ENCODE peak calls at places on chromosomes 7 and 10, in five cellular contexts. W is CD8-positive, alpha-beta T cell; C is AG04449; Y is SJSA1; T is lung. V is an unnamed sample.

GRCh38 chr7:15686957-15687644 is 618 bp upstream of the MEOX2 start:
- DNase-seq in C (no peak), T (no peak), Y (no peak), W (no peak), V (no peak)

GRCh38 chr10:71395621-71396020 is 1.1 kb upstream of the CDH23 start:
- DNase-seq in C (no peak), W (no peak), T (no peak), Y (no peak), V (no peak)

GRCh38 chr10:2897619-2898508 is 169.5 kb upstream of the PFKP start:
- DNase-seq in T (no peak), C (no peak), W (no peak), Y (no peak), V (no peak)

GRCh38 chr10:117425908-117426566 is 50.8 kb upstream of the PDZD8 start:
- DNase-seq in Y (no peak), W (no peak), C (no peak), T (no peak), V (no peak)

GRCh38 chr7:140005341-140005740 is 57.4 kb downstream of the PARP12 start:
- DNase-seq in Y (no peak), W (no peak), C (no peak), T (no peak), V (no peak)

GRCh38 chr7:146960747-146961416 is 844.3 kb downstream of the CNTNAP2 start:
- DNase-seq in W (no peak), Y (no peak), C (no peak), T (no peak), V (no peak)

GRCh38 chr7:23696916-23697441 is 13.0 kb upstream of the STK31 start:
- DNase-seq in W (peak; percentile 62), C (no peak), Y (peak; percentile 76), T (no peak), V (no peak)

GRCh38 chr7:113816639-113817038 is 102.2 kb downstream of the PPP1R3A start:
- DNase-seq in C (no peak), W (no peak), T (no peak), Y (no peak), V (no peak)

GRCh38 chr7:129949292-129950133 is 3.2 kb downstream of the UBE2H start:
- DNase-seq in W (no peak), T (peak; percentile 29), Y (peak; percentile 51), C (peak; percentile 29), V (peak; percentile 73)

GRCh38 chr10:75611081-75611971 is 179.9 kb downstream of the LRMDA start:
- DNase-seq in C (no peak), W (no peak), T (no peak), Y (no peak), V (no peak)

GRCh38 chr7:141866974-141867373 is 25.7 kb upstream of the PRSS37 start:
- DNase-seq in C (no peak), T (no peak), W (no peak), Y (no peak), V (no peak)

DNA sequence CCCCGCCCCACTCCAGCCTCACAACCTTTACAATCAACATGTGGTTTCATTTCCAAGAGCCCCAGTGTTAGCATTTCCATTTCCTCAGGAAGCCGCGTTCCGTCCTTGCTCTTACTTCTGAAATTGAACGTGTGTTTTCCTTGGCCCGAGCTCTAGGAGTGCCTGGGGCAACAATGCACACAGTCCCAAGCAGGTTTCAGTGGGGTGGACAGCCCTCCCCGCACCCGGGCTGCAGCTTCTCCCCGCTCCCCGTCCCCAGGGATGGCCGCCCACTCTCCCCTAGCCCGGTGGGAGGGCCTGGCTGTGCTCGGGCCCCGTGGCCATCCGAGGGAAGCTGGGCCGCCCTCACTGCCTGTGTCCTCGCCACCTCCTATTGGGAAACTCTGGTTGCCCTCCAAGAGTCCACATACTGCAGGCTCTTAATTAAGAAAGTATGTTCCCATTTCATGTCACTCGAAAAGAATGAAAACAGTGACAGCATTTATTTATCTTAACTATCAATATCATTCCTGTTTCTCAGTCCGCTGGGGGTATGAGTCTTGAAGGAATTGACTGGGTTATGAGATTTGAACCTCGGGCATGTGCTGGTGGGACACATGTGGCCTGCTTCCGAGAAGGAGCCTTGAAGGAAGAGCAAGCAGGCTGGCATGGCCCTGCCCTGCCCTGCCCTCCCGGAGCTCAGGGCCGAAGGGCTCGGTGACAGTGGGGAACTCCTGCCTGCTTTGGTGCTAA is 163.8 kb downstream of the GRK5 start:
- DNase-seq in Y (peak; percentile 75), W (no peak), T (no peak), C (peak; percentile 90), V (peak; percentile 79)
- H3K4me3 ChIP-seq in Y (peak overlapping the region; percentile 5), W (no peak overlapping the region), T (no peak overlapping the region), C (peak overlapping the region; percentile 36), V (no peak overlapping the region)

DNA sequence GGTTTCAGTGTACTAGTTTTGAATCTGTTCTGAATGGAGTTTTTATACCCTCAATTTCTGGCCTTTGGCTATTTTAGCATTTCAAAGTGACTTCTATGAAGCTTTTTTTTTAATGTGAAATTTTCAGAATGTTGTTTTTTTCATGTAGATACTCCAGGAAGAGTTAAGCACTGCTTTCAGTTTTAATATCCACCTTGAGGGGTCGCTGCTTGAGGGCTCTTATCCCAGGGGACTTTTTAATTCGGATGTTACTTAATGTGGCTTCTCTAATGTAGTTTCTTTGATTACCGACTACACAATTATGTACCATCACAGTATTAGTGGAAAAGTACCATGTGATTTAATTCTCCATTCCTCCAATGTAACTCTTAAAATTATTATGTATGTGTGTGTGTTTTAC is 5.2 kb downstream of the IFIT5 start:
- DNase-seq in W (peak; percentile 10), T (no peak), C (no peak), Y (no peak), V (no peak)
- H3K4me3 ChIP-seq in W (no peak overlapping the region), T (no peak overlapping the region), C (no peak overlapping the region), Y (no peak overlapping the region), V (no peak overlapping the region)

DNA sequence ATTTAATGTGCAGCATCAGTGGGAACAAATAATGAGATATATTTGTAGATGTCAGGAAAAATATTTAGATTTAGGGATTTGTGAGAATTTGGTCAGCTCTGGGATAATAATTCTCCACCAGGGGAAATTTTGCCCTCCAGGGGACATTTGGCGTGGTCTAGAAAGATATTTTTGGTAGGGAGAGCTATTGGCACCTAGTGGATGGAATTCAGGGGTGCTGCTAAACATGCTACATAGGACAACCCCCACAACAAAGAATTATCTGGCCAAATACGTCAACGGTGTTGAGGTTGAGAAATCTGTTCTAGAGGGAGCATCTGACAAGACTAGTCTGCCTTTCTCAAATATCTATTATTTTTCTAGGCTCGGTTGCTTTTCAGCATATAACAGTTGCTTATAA is 2.1 kb downstream of the ADK start:
- DNase-seq in T (no peak), Y (no peak), W (no peak), C (no peak), V (no peak)
- H3K4me3 ChIP-seq in T (no peak overlapping the region), Y (no peak overlapping the region), W (no peak overlapping the region), C (no peak overlapping the region), V (no peak overlapping the region)

DNA sequence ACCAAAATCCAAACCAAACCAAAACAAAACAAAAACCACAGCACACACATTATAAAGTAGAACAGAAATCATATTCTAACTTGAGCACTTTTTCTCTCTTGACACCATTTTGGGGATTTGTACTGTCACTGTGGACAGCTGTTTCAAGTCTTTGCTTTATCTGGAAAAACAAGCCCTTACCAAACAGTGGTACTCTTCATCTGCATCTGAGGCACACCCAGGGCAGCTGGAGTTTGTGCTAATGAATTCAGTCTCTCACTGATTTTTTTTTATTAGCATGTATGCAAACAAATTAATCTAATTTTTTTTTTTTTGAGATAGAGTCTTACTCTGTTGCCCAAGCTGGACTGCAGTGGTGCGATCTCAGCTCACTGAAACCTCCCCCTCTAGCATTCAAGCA is 171.4 kb downstream of the RAPGEF5 start:
- DNase-seq in W (no peak), Y (no peak), T (no peak), C (no peak), V (no peak)
- H3K4me3 ChIP-seq in W (no peak overlapping the region), Y (no peak overlapping the region), T (no peak overlapping the region), C (no peak overlapping the region), V (no peak overlapping the region)

DNA sequence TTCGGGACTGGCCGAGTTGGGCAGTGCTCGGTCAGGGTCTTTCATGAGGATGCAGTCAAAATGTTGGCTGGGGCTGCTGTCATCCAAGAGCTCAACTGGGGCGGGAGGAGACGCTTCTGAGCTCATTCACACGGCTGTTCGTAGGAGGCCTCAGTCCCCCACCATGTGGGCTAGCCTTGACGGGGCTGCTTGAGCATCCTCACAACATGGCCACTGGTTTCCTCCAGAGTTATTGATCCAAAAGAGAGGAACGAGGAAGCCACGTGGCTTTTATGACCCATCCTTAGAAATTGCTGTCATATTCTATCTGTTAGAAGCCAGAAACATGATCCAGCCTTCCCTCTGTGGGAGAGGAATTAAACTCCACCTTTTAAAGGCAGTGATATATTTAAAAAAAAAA is 68.1 kb downstream of the GTF2IRD1 start:
- DNase-seq in T (no peak), Y (no peak), C (no peak), W (no peak), V (no peak)
- H3K4me3 ChIP-seq in T (no peak overlapping the region), Y (no peak overlapping the region), C (no peak overlapping the region), W (no peak overlapping the region), V (no peak overlapping the region)

GRCh38 chr7:74092964-74093339 is 9.3 kb downstream of the LIMK1 start:
- DNase-seq in C (no peak), W (no peak), T (peak; percentile 42), Y (no peak), V (no peak)
- H3K4me3 ChIP-seq in C (no peak overlapping the region), W (no peak overlapping the region), T (no peak overlapping the region), Y (no peak overlapping the region), V (no peak overlapping the region)

GRCh38 chr10:98361636-98362035 is 53.3 kb downstream of the PYROXD2 start:
- DNase-seq in Y (no peak), C (no peak), W (no peak), T (no peak), V (no peak)
- H3K4me3 ChIP-seq in Y (no peak overlapping the region), C (peak overlapping the region; percentile 38), W (no peak overlapping the region), T (no peak overlapping the region), V (peak overlapping the region; percentile 24)

V was measured in skeletal muscle cell.